ENCODE peak calls at places on chromosome 7, in ten cellular contexts. X is activated effector memory CD4-positive, alpha-beta T cell treated with anti-CD3 and anti-CD28 coated beads, Interleukin-2, amount 50 U/mL, for 16 hours; L is psoas muscle; Y is RKO; O is activated CD8-positive, alpha-beta memory T cell treated with anti-CD3 and anti-CD28 coated beads for 1 hour; G is activated gamma-delta T cell treated with Interleukin-2 at 50 U/mL for 16 hours; C is stimulated activated CD4-positive, alpha-beta T cell treated with anti-CD3 and anti-CD28 coated beads, Interleukin-2, amount 100 ng/mL, for 48 hours; B is PC-3; V is NCI-H2107; N is endodermal cell. D is an unnamed sample.

GRCh38 chr7:130228840-130229239 is 21.2 kb downstream of the SSMEM1 start:
- DNase-seq in X (no peak), L (no peak), Y (no peak), O (no peak), G (no peak), C (no peak), B (no peak), V (no peak), N (no peak), D (no peak)

GRCh38 chr7:40880581-40880980 is 745.8 kb downstream of the SUGCT start:
- DNase-seq in X (no peak), L (no peak), Y (no peak), O (no peak), G (no peak), C (no peak), B (no peak), V (no peak), N (no peak), D (no peak)

GRCh38 chr7:132115028-132115427 is 461.2 kb downstream of the PLXNA4 start:
- DNase-seq in X (no peak), L (no peak), Y (no peak), O (no peak), G (no peak), C (no peak), B (no peak), V (no peak), N (no peak), D (no peak)

GRCh38 chr7:87148332-87148955 is 3.8 kb upstream of the DMTF1 start:
- DNase-seq in X (no peak), L (no peak), Y (peak; percentile 71), O (no peak), G (no peak), C (no peak), B (peak; percentile 67), V (peak; percentile 19), N (no peak), D (no peak)

GRCh38 chr7:138745189-138745588 is 44.0 kb upstream of the SVOPL start:
- DNase-seq in X (no peak), L (no peak), Y (no peak), O (no peak), G (no peak), C (no peak), B (no peak), V (no peak), N (no peak), D (no peak)

GRCh38 chr7:150388306-150388705 is 9.2 kb downstream of the ZNF775 start:
- DNase-seq in X (peak; percentile 27), L (no peak), Y (no peak), O (no peak), G (no peak), C (no peak), B (no peak), V (no peak), N (no peak), D (no peak)

GRCh38 chr7:34247468-34247867 is 342.1 kb downstream of the BMPER start:
- DNase-seq in X (no peak), L (no peak), Y (no peak), O (no peak), G (no peak), C (no peak), B (peak; percentile 3), V (no peak), N (no peak), D (no peak)

GRCh38 chr7:108077714-108078113 is 52.4 kb downstream of the LAMB4 start:
- DNase-seq in X (no peak), L (no peak), Y (no peak), O (no peak), G (no peak), C (no peak), B (no peak), V (no peak), N (no peak), D (no peak)

GRCh38 chr7:108235451-108236061 is 105.4 kb upstream of the LAMB4 start:
- DNase-seq in X (no peak), L (no peak), Y (no peak), O (no peak), G (no peak), C (no peak), B (no peak), V (no peak), N (peak; percentile 80), D (no peak)

GRCh38 chr7:79980376-79980775 is 154.3 kb upstream of the GNAI1 start:
- DNase-seq in X (no peak), L (no peak), Y (no peak), O (no peak), G (no peak), C (no peak), B (no peak), V (no peak), N (no peak), D (no peak)

GRCh38 chr7:112450807-112451661 is 774 bp downstream of the IFRD1 start:
- DNase-seq in X (peak; percentile 94), L (peak; percentile 97), Y (peak; percentile 99), O (peak; percentile 55), G (peak; percentile 83), C (peak; percentile 74), B (peak; percentile 94), V (peak; percentile 95), N (peak; percentile 96), D (peak; percentile 98)

GRCh38 chr7:135333196-135333595 is 99.6 kb downstream of the STRA8 start:
- DNase-seq in X (no peak), L (no peak), Y (peak; percentile 61), O (no peak), G (no peak), C (no peak), B (peak; percentile 78), V (no peak), N (no peak), D (peak; percentile 24)

GRCh38 chr7:137546671-137547070 is 203.1 kb upstream of the PTN start:
- DNase-seq in X (no peak), L (no peak), Y (no peak), O (no peak), G (no peak), C (no peak), B (no peak), V (no peak), N (no peak), D (no peak)

GRCh38 chr7:139118234-139118802 is 8.8 kb upstream of the ZC3HAV1 start:
- DNase-seq in X (peak; percentile 67), L (no peak), Y (peak; percentile 92), O (no peak), G (no peak), C (no peak), B (peak; percentile 93), V (no peak), N (peak; percentile 56), D (no peak)

GRCh38 chr7:118352854-118353453 is 128.4 kb downstream of the ANKRD7 start:
- DNase-seq in X (no peak), L (no peak), Y (peak; percentile 83), O (no peak), G (no peak), C (no peak), B (peak; percentile 56), V (no peak), N (no peak), D (no peak)

GRCh38 chr7:91292506-91292905 is 28.3 kb downstream of the FZD1 start:
- DNase-seq in X (no peak), L (no peak), Y (no peak), O (no peak), G (no peak), C (no peak), B (peak; percentile 54), V (no peak), N (no peak), D (no peak)

GRCh38 chr7:38660427-38661099 is 29.4 kb upstream of the AMPH start:
- DNase-seq in X (no peak), L (no peak), Y (peak; percentile 53), O (no peak), G (peak; percentile 7), C (peak; percentile 2), B (peak; percentile 53), V (no peak), N (peak; percentile 78), D (no peak)

GRCh38 chr7:159012353-159013069 is 132.2 kb downstream of the VIPR2 start:
- DNase-seq in X (no peak), L (peak; percentile 78), Y (no peak), O (no peak), G (no peak), C (no peak), B (peak; percentile 67), V (no peak), N (no peak), D (peak; percentile 89)

GRCh38 chr7:131546583-131547111 is 9.8 kb downstream of the PODXL start:
- DNase-seq in X (peak; percentile 76), L (no peak), Y (peak; percentile 42), O (no peak), G (peak; percentile 21), C (peak; percentile 50), B (peak; percentile 48), V (no peak), N (peak; percentile 97), D (no peak)

GRCh38 chr7:38453187-38453586 is 178.0 kb downstream of the AMPH start:
- DNase-seq in X (no peak), L (no peak), Y (no peak), O (no peak), G (no peak), C (no peak), B (no peak), V (no peak), N (no peak), D (no peak)

GRCh38 chr7:120168066-120168465 is 104.9 kb upstream of the KCND2 start:
- DNase-seq in X (no peak), L (no peak), Y (no peak), O (no peak), G (no peak), C (no peak), B (no peak), V (no peak), N (no peak), D (no peak)

GRCh38 chr7:127652333-127653248 is 597 bp downstream of the SND1 start:
- DNase-seq in X (no peak), L (no peak), Y (peak; percentile 87), O (no peak), G (no peak), C (peak; percentile 11), B (peak; percentile 28), V (no peak), N (no peak), D (no peak)

GRCh38 chr7:158525648-158526484 is 61.8 kb downstream of the PTPRN2 start:
- DNase-seq in X (no peak), L (peak; percentile 42), Y (no peak), O (no peak), G (no peak), C (no peak), B (no peak), V (no peak), N (peak; percentile 60), D (no peak)

GRCh38 chr7:23967949-23968599 is 258.1 kb downstream of the STK31 start:
- DNase-seq in X (no peak), L (no peak), Y (no peak), O (no peak), G (no peak), C (no peak), B (no peak), V (no peak), N (peak; percentile 51), D (no peak)

GRCh38 chr7:149125189-149125863 is 798 bp downstream of the ZNF425 start:
- DNase-seq in X (no peak), L (no peak), Y (peak; percentile 63), O (no peak), G (no peak), C (no peak), B (no peak), V (no peak), N (no peak), D (no peak)

GRCh38 chr7:131194070-131194865 is 133.4 kb upstream of the MKLN1 start:
- DNase-seq in X (no peak), L (no peak), Y (no peak), O (no peak), G (no peak), C (no peak), B (peak; percentile 52), V (no peak), N (no peak), D (no peak)

GRCh38 chr7:100477871-100478248 is 1.2 kb downstream of the TSC22D4 start:
- DNase-seq in X (peak; percentile 68), L (peak; percentile 61), Y (no peak), O (no peak), G (no peak), C (no peak), B (no peak), V (no peak), N (no peak), D (no peak)

GRCh38 chr7:33432825-33433224 is 303.5 kb downstream of the BBS9 start:
- DNase-seq in X (no peak), L (no peak), Y (no peak), O (no peak), G (no peak), C (no peak), B (peak; percentile 66), V (no peak), N (no peak), D (no peak)